ENCODE peak calls at places on chromosomes 12 and 14, in nine cellular contexts. One of them, this sample, is unnamed.

GRCh38 chr12:73418541-73418940 is 1119.1 kb upstream of the ATXN7L3B start:
- DNase-seq in Peyer's patch: no peak
- DNase-seq in AG04449: no peak
- DNase-seq in bronchial epithelial cell: no peak
- DNase-seq in left ventricle myocardium inferior: no peak
- DNase-seq in foreskin fibroblast: no peak
- DNase-seq in heart right ventricle: no peak
- DNase-seq in IMR-90: no peak
- DNase-seq in K562: no peak
- DNase-seq in this sample: no peak

GRCh38 chr12:749871-750270 is 2.5 kb upstream of the WNK1 start:
- DNase-seq in AG04449: no peak
- DNase-seq in left ventricle myocardium inferior: no peak
- DNase-seq in foreskin fibroblast: no peak
- DNase-seq in IMR-90: no peak
- DNase-seq in bronchial epithelial cell: no peak
- DNase-seq in K562: peak
- DNase-seq in Peyer's patch: no peak
- DNase-seq in heart right ventricle: no peak
- DNase-seq in this sample: no peak

GRCh38 chr14:21902561-21903199 is 229.1 kb upstream of the OR4E1 start:
- DNase-seq in bronchial epithelial cell: no peak
- DNase-seq in AG04449: no peak
- DNase-seq in left ventricle myocardium inferior: no peak
- DNase-seq in K562: no peak
- DNase-seq in IMR-90: no peak
- DNase-seq in heart right ventricle: no peak
- DNase-seq in foreskin fibroblast: no peak
- DNase-seq in Peyer's patch: peak
- DNase-seq in this sample: no peak

GRCh38 chr12:97984456-97984855 is 521.9 kb downstream of the RMST start:
- DNase-seq in Peyer's patch: no peak
- DNase-seq in AG04449: no peak
- DNase-seq in K562: no peak
- DNase-seq in left ventricle myocardium inferior: no peak
- DNase-seq in IMR-90: no peak
- DNase-seq in bronchial epithelial cell: no peak
- DNase-seq in foreskin fibroblast: no peak
- DNase-seq in heart right ventricle: no peak
- DNase-seq in this sample: no peak

GRCh38 chr14:83164591-83164990 is 1630.9 kb upstream of the SEL1L start:
- DNase-seq in foreskin fibroblast: no peak
- DNase-seq in left ventricle myocardium inferior: no peak
- DNase-seq in IMR-90: no peak
- DNase-seq in heart right ventricle: no peak
- DNase-seq in Peyer's patch: no peak
- DNase-seq in AG04449: no peak
- DNase-seq in bronchial epithelial cell: no peak
- DNase-seq in K562: no peak
- DNase-seq in this sample: no peak

GRCh38 chr14:68506021-68506644 is 286.7 kb downstream of the ZFP36L1 start:
- DNase-seq in AG04449: peak
- DNase-seq in heart right ventricle: no peak
- DNase-seq in left ventricle myocardium inferior: no peak
- DNase-seq in bronchial epithelial cell: peak
- DNase-seq in IMR-90: peak
- DNase-seq in foreskin fibroblast: peak
- DNase-seq in Peyer's patch: no peak
- DNase-seq in K562: no peak
- DNase-seq in this sample: no peak

GRCh38 chr12:92562063-92562734 is 140.6 kb upstream of the PLEKHG7 start:
- DNase-seq in AG04449: no peak
- DNase-seq in foreskin fibroblast: peak
- DNase-seq in Peyer's patch: no peak
- DNase-seq in K562: no peak
- DNase-seq in heart right ventricle: no peak
- DNase-seq in bronchial epithelial cell: no peak
- DNase-seq in left ventricle myocardium inferior: no peak
- DNase-seq in IMR-90: no peak
- DNase-seq in this sample: no peak

GRCh38 chr14:22213110-22213509 is 375.9 kb downstream of the DAD1 start:
- DNase-seq in bronchial epithelial cell: peak
- DNase-seq in IMR-90: peak
- DNase-seq in left ventricle myocardium inferior: no peak
- DNase-seq in AG04449: no peak
- DNase-seq in foreskin fibroblast: no peak
- DNase-seq in Peyer's patch: no peak
- DNase-seq in K562: no peak
- DNase-seq in heart right ventricle: no peak
- DNase-seq in this sample: no peak

GRCh38 chr14:73476451-73476905 is 14.3 kb upstream of the RIOX1 start:
- DNase-seq in Peyer's patch: no peak
- DNase-seq in AG04449: no peak
- DNase-seq in left ventricle myocardium inferior: no peak
- DNase-seq in foreskin fibroblast: no peak
- DNase-seq in K562: no peak
- DNase-seq in bronchial epithelial cell: no peak
- DNase-seq in IMR-90: no peak
- DNase-seq in heart right ventricle: no peak
- DNase-seq in this sample: no peak

GRCh38 chr12:70271025-70271424 is 27.8 kb downstream of the CNOT2 start:
- DNase-seq in K562: no peak
- DNase-seq in left ventricle myocardium inferior: no peak
- DNase-seq in IMR-90: no peak
- DNase-seq in AG04449: no peak
- DNase-seq in Peyer's patch: no peak
- DNase-seq in bronchial epithelial cell: no peak
- DNase-seq in heart right ventricle: no peak
- DNase-seq in foreskin fibroblast: no peak
- DNase-seq in this sample: no peak

GRCh38 chr12:117322428-117322827 is 39.0 kb downstream of the NOS1 start:
- DNase-seq in heart right ventricle: no peak
- DNase-seq in K562: no peak
- DNase-seq in left ventricle myocardium inferior: no peak
- DNase-seq in foreskin fibroblast: no peak
- DNase-seq in AG04449: no peak
- DNase-seq in bronchial epithelial cell: no peak
- DNase-seq in Peyer's patch: no peak
- DNase-seq in IMR-90: no peak
- DNase-seq in this sample: no peak

GRCh38 chr12:23057571-23057970 is 432.6 kb downstream of the ETNK1 start:
- DNase-seq in K562: no peak
- DNase-seq in foreskin fibroblast: no peak
- DNase-seq in left ventricle myocardium inferior: no peak
- DNase-seq in heart right ventricle: no peak
- DNase-seq in IMR-90: no peak
- DNase-seq in AG04449: no peak
- DNase-seq in bronchial epithelial cell: no peak
- DNase-seq in Peyer's patch: no peak
- DNase-seq in this sample: no peak

GRCh38 chr14:65252471-65253255 is 150.3 kb upstream of the MAX start:
- DNase-seq in Peyer's patch: no peak
- DNase-seq in heart right ventricle: no peak
- DNase-seq in left ventricle myocardium inferior: no peak
- DNase-seq in bronchial epithelial cell: no peak
- DNase-seq in foreskin fibroblast: no peak
- DNase-seq in AG04449: no peak
- DNase-seq in IMR-90: no peak
- DNase-seq in K562: no peak
- DNase-seq in this sample: no peak

GRCh38 chr12:132279184-132279889 is 50.1 kb downstream of the GALNT9 start:
- DNase-seq in left ventricle myocardium inferior: peak
- DNase-seq in IMR-90: peak
- DNase-seq in AG04449: no peak
- DNase-seq in bronchial epithelial cell: no peak
- DNase-seq in foreskin fibroblast: no peak
- DNase-seq in heart right ventricle: peak
- DNase-seq in Peyer's patch: peak
- DNase-seq in K562: peak
- DNase-seq in this sample: no peak

GRCh38 chr14:105398726-105399440 is 545 bp downstream of the TEX22 start:
- DNase-seq in IMR-90: peak
- DNase-seq in bronchial epithelial cell: no peak
- DNase-seq in left ventricle myocardium inferior: no peak
- DNase-seq in AG04449: no peak
- DNase-seq in heart right ventricle: no peak
- DNase-seq in Peyer's patch: no peak
- DNase-seq in K562: peak
- DNase-seq in foreskin fibroblast: peak
- DNase-seq in this sample: no peak

GRCh38 chr14:105397350-105397931 is 897 bp upstream of the TEX22 start:
- DNase-seq in Peyer's patch: no peak
- DNase-seq in left ventricle myocardium inferior: peak
- DNase-seq in foreskin fibroblast: no peak
- DNase-seq in heart right ventricle: no peak
- DNase-seq in K562: no peak
- DNase-seq in AG04449: no peak
- DNase-seq in bronchial epithelial cell: no peak
- DNase-seq in IMR-90: no peak
- DNase-seq in this sample: no peak

GRCh38 chr14:105400016-105400415 is 1.7 kb downstream of the TEX22 start:
- DNase-seq in left ventricle myocardium inferior: no peak
- DNase-seq in bronchial epithelial cell: no peak
- DNase-seq in foreskin fibroblast: no peak
- DNase-seq in IMR-90: no peak
- DNase-seq in AG04449: no peak
- DNase-seq in K562: no peak
- DNase-seq in Peyer's patch: no peak
- DNase-seq in heart right ventricle: no peak
- DNase-seq in this sample: no peak

GRCh38 chr14:105399441-105399775 is 1.1 kb downstream of the TEX22 start:
- DNase-seq in left ventricle myocardium inferior: no peak
- DNase-seq in AG04449: no peak
- DNase-seq in Peyer's patch: no peak
- DNase-seq in K562: no peak
- DNase-seq in IMR-90: no peak
- DNase-seq in bronchial epithelial cell: no peak
- DNase-seq in foreskin fibroblast: no peak
- DNase-seq in heart right ventricle: no peak
- DNase-seq in this sample: no peak

GRCh38 chr14:105398044-105398725 is at the start of gene TEX22:
- DNase-seq in heart right ventricle: peak
- DNase-seq in foreskin fibroblast: peak
- DNase-seq in Peyer's patch: peak
- DNase-seq in bronchial epithelial cell: peak
- DNase-seq in left ventricle myocardium inferior: peak
- DNase-seq in K562: peak
- DNase-seq in IMR-90: peak
- DNase-seq in AG04449: no peak
- DNase-seq in this sample: peak
- TF ChIP-seq CTCF in heart right ventricle: peak
- TF ChIP-seq CTCF in foreskin fibroblast: no peak
- TF ChIP-seq CTCF in Peyer's patch: no peak
- TF ChIP-seq CTCF in bronchial epithelial cell: no peak
- TF ChIP-seq CTCF in left ventricle myocardium inferior: peak
- TF ChIP-seq CTCF in K562: peak
- TF ChIP-seq CTCF in IMR-90: peak
- TF ChIP-seq CTCF in AG04449: peak
- TF ChIP-seq CTCF in this sample: no peak

DNA sequence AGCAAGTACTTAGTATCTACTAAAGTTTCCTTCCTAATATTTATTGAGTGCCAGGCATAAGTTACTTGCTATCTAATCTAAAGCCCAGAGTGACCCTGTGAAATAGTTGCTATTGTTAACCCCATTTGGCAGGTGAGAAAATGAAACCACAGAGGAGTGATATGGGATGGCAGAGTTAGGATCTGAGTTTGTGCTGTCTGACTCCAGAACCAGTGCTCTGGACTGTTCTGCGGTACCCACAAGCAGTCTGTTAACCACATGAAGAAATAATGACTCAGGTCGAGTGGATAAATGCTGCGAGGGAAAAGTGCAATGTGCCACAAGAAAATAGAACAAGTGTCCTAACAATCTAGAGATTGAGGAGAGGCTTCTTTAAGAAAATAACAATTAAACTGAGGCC is 60.7 kb upstream of the GZMB start:
- DNase-seq in left ventricle myocardium inferior: no peak
- DNase-seq in IMR-90: no peak
- DNase-seq in foreskin fibroblast: no peak
- DNase-seq in bronchial epithelial cell: no peak
- DNase-seq in K562: no peak
- DNase-seq in Peyer's patch: no peak
- DNase-seq in AG04449: no peak
- DNase-seq in heart right ventricle: no peak
- DNase-seq in this sample: no peak
- H3K4me3 ChIP-seq in left ventricle myocardium inferior: no peak
- H3K4me3 ChIP-seq in IMR-90: no peak
- H3K4me3 ChIP-seq in foreskin fibroblast: no peak
- H3K4me3 ChIP-seq in bronchial epithelial cell: no peak
- H3K4me3 ChIP-seq in K562: no peak
- H3K4me3 ChIP-seq in Peyer's patch: no peak
- H3K4me3 ChIP-seq in AG04449: no peak
- H3K4me3 ChIP-seq in heart right ventricle: no peak
- H3K4me3 ChIP-seq in this sample: no peak

GRCh38 chr12:85310456-85311076 is 30.5 kb downstream of the ALX1 start:
- DNase-seq in foreskin fibroblast: peak
- DNase-seq in left ventricle myocardium inferior: no peak
- DNase-seq in IMR-90: peak
- DNase-seq in AG04449: no peak
- DNase-seq in Peyer's patch: no peak
- DNase-seq in heart right ventricle: no peak
- DNase-seq in K562: no peak
- DNase-seq in bronchial epithelial cell: peak
- DNase-seq in this sample: no peak
- TF ChIP-seq CTCF in foreskin fibroblast: peak
- TF ChIP-seq CTCF in left ventricle myocardium inferior: peak
- TF ChIP-seq CTCF in IMR-90: peak
- TF ChIP-seq CTCF in AG04449: no peak
- TF ChIP-seq CTCF in Peyer's patch: no peak
- TF ChIP-seq CTCF in heart right ventricle: peak
- TF ChIP-seq CTCF in K562: no peak
- TF ChIP-seq CTCF in bronchial epithelial cell: no peak
- TF ChIP-seq CTCF in this sample: peak

DNA sequence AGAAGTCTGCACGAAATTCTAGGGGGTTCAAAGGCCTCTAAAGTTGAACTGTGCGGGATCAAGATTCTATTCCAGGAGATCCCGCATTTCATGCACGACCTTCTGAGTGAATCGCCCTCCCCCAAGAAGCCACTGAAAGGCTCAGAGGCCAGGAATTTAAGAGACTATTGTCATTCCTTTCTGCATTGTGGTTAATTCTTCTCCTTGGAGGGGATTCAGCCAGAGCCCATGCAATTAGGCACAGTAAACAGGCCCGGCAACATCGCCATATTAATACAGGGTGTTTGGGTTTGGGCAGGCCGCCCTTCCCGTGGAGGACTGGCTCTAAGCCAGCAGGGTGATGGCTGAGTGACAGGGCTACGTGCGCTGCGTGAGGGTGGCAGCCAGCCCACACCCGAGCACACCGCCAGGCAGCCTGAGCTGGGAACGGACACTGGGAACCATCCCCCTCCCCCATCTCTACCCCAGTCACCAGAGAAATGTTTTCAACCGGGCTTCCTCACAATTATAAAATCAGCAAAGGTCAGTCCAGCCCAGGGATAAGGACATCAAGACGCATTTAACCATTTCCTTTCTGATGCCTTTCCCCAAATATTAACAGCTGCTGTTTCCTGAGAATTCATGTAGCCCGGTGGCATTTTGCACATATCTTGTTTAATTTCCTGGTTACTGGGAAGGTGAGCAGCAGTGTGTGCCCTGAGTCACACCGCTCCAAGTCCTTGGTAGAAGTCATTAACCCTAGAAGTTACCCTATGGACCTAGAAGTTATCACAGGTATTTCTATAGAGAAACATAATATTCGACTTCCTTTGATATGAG is 12.5 kb downstream of the EGLN3 start:
- DNase-seq in K562: peak
- DNase-seq in bronchial epithelial cell: peak
- DNase-seq in left ventricle myocardium inferior: peak
- DNase-seq in IMR-90: no peak
- DNase-seq in heart right ventricle: peak
- DNase-seq in foreskin fibroblast: no peak
- DNase-seq in Peyer's patch: no peak
- DNase-seq in AG04449: no peak
- DNase-seq in this sample: no peak
- H3K4me3 ChIP-seq in K562: peak
- H3K4me3 ChIP-seq in bronchial epithelial cell: no peak
- H3K4me3 ChIP-seq in left ventricle myocardium inferior: peak
- H3K4me3 ChIP-seq in IMR-90: no peak
- H3K4me3 ChIP-seq in heart right ventricle: peak
- H3K4me3 ChIP-seq in foreskin fibroblast: no peak
- H3K4me3 ChIP-seq in Peyer's patch: no peak
- H3K4me3 ChIP-seq in AG04449: no peak
- H3K4me3 ChIP-seq in this sample: peak